ENCODE peak calls at places on chromosomes 12 and 14, in six cellular contexts. One of them, this sample, is unnamed.

GRCh38 chr14:68762944-68763831 is 29.7 kb downstream of the ZFP36L1 start:
- DNase-seq in aorta: peak
- DNase-seq in GM12891: no peak
- DNase-seq in activated naive CD8-positive, alpha-beta T cell treated with anti-CD3 and anti-CD28 coated beads, Interleukin-2, amount 50 U/mL, for 24 hours: no peak
- DNase-seq in mesothelial cell of epicardium: peak
- DNase-seq in A673: peak
- DNase-seq in this sample: peak

GRCh38 chr14:94548131-94548998 is 12.9 kb upstream of the SERPINA4 start:
- DNase-seq in aorta: no peak
- DNase-seq in GM12891: no peak
- DNase-seq in activated naive CD8-positive, alpha-beta T cell treated with anti-CD3 and anti-CD28 coated beads, Interleukin-2, amount 50 U/mL, for 24 hours: no peak
- DNase-seq in mesothelial cell of epicardium: no peak
- DNase-seq in A673: no peak
- DNase-seq in this sample: no peak

GRCh38 chr14:104975481-104976197 is 2.5 kb downstream of the AHNAK2 start:
- DNase-seq in aorta: peak
- DNase-seq in GM12891: no peak
- DNase-seq in activated naive CD8-positive, alpha-beta T cell treated with anti-CD3 and anti-CD28 coated beads, Interleukin-2, amount 50 U/mL, for 24 hours: no peak
- DNase-seq in mesothelial cell of epicardium: no peak
- DNase-seq in A673: no peak
- DNase-seq in this sample: peak

GRCh38 chr12:8154526-8154925 is 2.3 kb upstream of the ZNF705A start:
- DNase-seq in aorta: no peak
- DNase-seq in GM12891: no peak
- DNase-seq in activated naive CD8-positive, alpha-beta T cell treated with anti-CD3 and anti-CD28 coated beads, Interleukin-2, amount 50 U/mL, for 24 hours: no peak
- DNase-seq in mesothelial cell of epicardium: no peak
- DNase-seq in A673: no peak
- DNase-seq in this sample: no peak

GRCh38 chr14:97584528-97584927 is 787.3 kb downstream of the VRK1 start:
- DNase-seq in aorta: no peak
- DNase-seq in GM12891: no peak
- DNase-seq in activated naive CD8-positive, alpha-beta T cell treated with anti-CD3 and anti-CD28 coated beads, Interleukin-2, amount 50 U/mL, for 24 hours: no peak
- DNase-seq in mesothelial cell of epicardium: no peak
- DNase-seq in A673: peak
- DNase-seq in this sample: peak

GRCh38 chr12:124445826-124446225 is 121.6 kb downstream of the NCOR2 start:
- DNase-seq in aorta: peak
- DNase-seq in GM12891: no peak
- DNase-seq in activated naive CD8-positive, alpha-beta T cell treated with anti-CD3 and anti-CD28 coated beads, Interleukin-2, amount 50 U/mL, for 24 hours: no peak
- DNase-seq in mesothelial cell of epicardium: no peak
- DNase-seq in A673: no peak
- DNase-seq in this sample: no peak

GRCh38 chr12:127926004-127926403 is 341.0 kb upstream of the TMEM132C start:
- DNase-seq in aorta: no peak
- DNase-seq in GM12891: no peak
- DNase-seq in activated naive CD8-positive, alpha-beta T cell treated with anti-CD3 and anti-CD28 coated beads, Interleukin-2, amount 50 U/mL, for 24 hours: no peak
- DNase-seq in mesothelial cell of epicardium: no peak
- DNase-seq in A673: peak
- DNase-seq in this sample: no peak

GRCh38 chr12:133256321-133256720 is 20.6 kb upstream of the ANHX start:
- DNase-seq in aorta: no peak
- DNase-seq in GM12891: no peak
- DNase-seq in activated naive CD8-positive, alpha-beta T cell treated with anti-CD3 and anti-CD28 coated beads, Interleukin-2, amount 50 U/mL, for 24 hours: no peak
- DNase-seq in mesothelial cell of epicardium: no peak
- DNase-seq in A673: no peak
- DNase-seq in this sample: no peak

GRCh38 chr14:57502581-57503254 is 9.1 kb upstream of the CCDC198 start:
- DNase-seq in aorta: no peak
- DNase-seq in GM12891: no peak
- DNase-seq in activated naive CD8-positive, alpha-beta T cell treated with anti-CD3 and anti-CD28 coated beads, Interleukin-2, amount 50 U/mL, for 24 hours: no peak
- DNase-seq in mesothelial cell of epicardium: no peak
- DNase-seq in A673: peak
- DNase-seq in this sample: no peak

GRCh38 chr12:75658826-75659823 is 147.7 kb upstream of the KRR1 start:
- DNase-seq in aorta: no peak
- DNase-seq in GM12891: no peak
- DNase-seq in activated naive CD8-positive, alpha-beta T cell treated with anti-CD3 and anti-CD28 coated beads, Interleukin-2, amount 50 U/mL, for 24 hours: no peak
- DNase-seq in mesothelial cell of epicardium: no peak
- DNase-seq in A673: peak
- DNase-seq in this sample: no peak

GRCh38 chr12:53230971-53231858 is 794 bp downstream of the RARG start:
- DNase-seq in aorta: peak
- DNase-seq in GM12891: no peak
- DNase-seq in activated naive CD8-positive, alpha-beta T cell treated with anti-CD3 and anti-CD28 coated beads, Interleukin-2, amount 50 U/mL, for 24 hours: no peak
- DNase-seq in mesothelial cell of epicardium: no peak
- DNase-seq in A673: no peak
- DNase-seq in this sample: no peak

GRCh38 chr12:90173499-90174197 is 465.0 kb upstream of the ATP2B1 start:
- DNase-seq in aorta: no peak
- DNase-seq in GM12891: no peak
- DNase-seq in activated naive CD8-positive, alpha-beta T cell treated with anti-CD3 and anti-CD28 coated beads, Interleukin-2, amount 50 U/mL, for 24 hours: no peak
- DNase-seq in mesothelial cell of epicardium: no peak
- DNase-seq in A673: no peak
- DNase-seq in this sample: no peak

GRCh38 chr12:108600702-108601007 is 2.8 kb upstream of the TMEM119 start:
- DNase-seq in aorta: no peak
- DNase-seq in GM12891: no peak
- DNase-seq in activated naive CD8-positive, alpha-beta T cell treated with anti-CD3 and anti-CD28 coated beads, Interleukin-2, amount 50 U/mL, for 24 hours: no peak
- DNase-seq in mesothelial cell of epicardium: no peak
- DNase-seq in A673: no peak
- DNase-seq in this sample: no peak

GRCh38 chr14:59455411-59455810 is 9.8 kb downstream of the GPR135 start:
- DNase-seq in aorta: no peak
- DNase-seq in GM12891: no peak
- DNase-seq in activated naive CD8-positive, alpha-beta T cell treated with anti-CD3 and anti-CD28 coated beads, Interleukin-2, amount 50 U/mL, for 24 hours: no peak
- DNase-seq in mesothelial cell of epicardium: no peak
- DNase-seq in A673: peak
- DNase-seq in this sample: no peak

GRCh38 chr14:72615511-72616121 is 278.3 kb downstream of the DPF3 start:
- DNase-seq in aorta: no peak
- DNase-seq in GM12891: no peak
- DNase-seq in activated naive CD8-positive, alpha-beta T cell treated with anti-CD3 and anti-CD28 coated beads, Interleukin-2, amount 50 U/mL, for 24 hours: no peak
- DNase-seq in mesothelial cell of epicardium: no peak
- DNase-seq in A673: peak
- DNase-seq in this sample: no peak

GRCh38 chr14:50321009-50321660 is 9.0 kb downstream of the DMAC2L start:
- DNase-seq in aorta: no peak
- DNase-seq in GM12891: no peak
- DNase-seq in activated naive CD8-positive, alpha-beta T cell treated with anti-CD3 and anti-CD28 coated beads, Interleukin-2, amount 50 U/mL, for 24 hours: peak
- DNase-seq in mesothelial cell of epicardium: no peak
- DNase-seq in A673: peak
- DNase-seq in this sample: peak